ENCODE peak calls at places on chromosomes 1 and 21, in five cellular contexts. W, V, J, D and I are unnamed samples.

GRCh38 chr1:245860681-245861552 is 646.2 kb downstream of the SMYD3 start:
- DNase-seq in W (no peak), V (no peak), J (no peak), D (no peak), I (peak)

GRCh38 chr1:35369922-35370671 is 101.6 kb downstream of the ZMYM4 start:
- DNase-seq in W (no peak), V (peak), J (peak), D (peak), I (peak)

GRCh38 chr1:9891207-9891606 is 18.9 kb downstream of the CTNNBIP1 start:
- DNase-seq in W (no peak), V (no peak), J (no peak), D (no peak), I (no peak)

GRCh38 chr1:94865369-94865768 is 45.2 kb downstream of the SLC44A3 start:
- DNase-seq in W (no peak), V (no peak), J (no peak), D (no peak), I (peak)

GRCh38 chr1:87402192-87403046 is 73.7 kb downstream of the LMO4 start:
- DNase-seq in W (no peak), V (no peak), J (no peak), D (no peak), I (peak)

GRCh38 chr1:209607102-209607794 is 23.7 kb downstream of the CAMK1G start:
- DNase-seq in W (no peak), V (no peak), J (no peak), D (no peak), I (no peak)

GRCh38 chr1:57361516-57361915 is 62.3 kb downstream of the DAB1 start:
- DNase-seq in W (no peak), V (no peak), J (no peak), D (no peak), I (no peak)

GRCh38 chr1:55943721-55944435 is 635.5 kb downstream of the PLPP3 start:
- DNase-seq in W (no peak), V (no peak), J (no peak), D (no peak), I (no peak)

GRCh38 chr1:101898137-101898536 is 98.6 kb downstream of the OLFM3 start:
- DNase-seq in W (no peak), V (no peak), J (no peak), D (no peak), I (no peak)

GRCh38 chr1:54331091-54331772 is 75.0 kb downstream of the SSBP3 start:
- DNase-seq in W (no peak), V (no peak), J (peak), D (no peak), I (peak)

GRCh38 chr21:32562915-32563314 is 22.4 kb downstream of the TCP10L start:
- DNase-seq in W (no peak), V (no peak), J (no peak), D (no peak), I (no peak)

GRCh38 chr1:221394011-221394544 is 347.8 kb downstream of the DUSP10 start:
- DNase-seq in W (no peak), V (no peak), J (no peak), D (no peak), I (peak)

GRCh38 chr1:19770436-19771190 is 29.1 kb downstream of the TMCO4 start:
- DNase-seq in W (no peak), V (no peak), J (no peak), D (no peak), I (no peak)

GRCh38 chr1:161494069-161494735 is 11.1 kb upstream of the FCGR2A start:
- DNase-seq in W (no peak), V (no peak), J (no peak), D (no peak), I (no peak)

GRCh38 chr1:115496904-115497527 is 144.8 kb upstream of the VANGL1 start:
- DNase-seq in W (no peak), V (no peak), J (no peak), D (no peak), I (no peak)

GRCh38 chr1:35539824-35540261 is 17.4 kb downstream of the KIAA0319L start:
- DNase-seq in W (no peak), V (no peak), J (no peak), D (no peak), I (no peak)

GRCh38 chr1:233242827-233243483 is 52.6 kb downstream of the PCNX2 start:
- DNase-seq in W (no peak), V (no peak), J (no peak), D (no peak), I (no peak)

GRCh38 chr1:1779691-1780597 is 1.7 kb upstream of the NADK start:
- DNase-seq in W (peak), V (peak), J (peak), D (peak), I (no peak)

GRCh38 chr1:201690528-201690927 is 138.4 kb upstream of the IPO9 start:
- DNase-seq in W (no peak), V (no peak), J (no peak), D (no peak), I (no peak)

GRCh38 chr1:28341591-28341990 is 12.8 kb downstream of the MED18 start:
- DNase-seq in W (no peak), V (no peak), J (no peak), D (no peak), I (no peak)

GRCh38 chr21:27954806-27955205 is 987.9 kb upstream of the ADAMTS5 start:
- DNase-seq in W (no peak), V (no peak), J (no peak), D (no peak), I (peak)

GRCh38 chr1:80582980-80583379 is 1217.8 kb upstream of the ADGRL2 start:
- DNase-seq in W (no peak), V (no peak), J (no peak), D (no peak), I (peak)

GRCh38 chr21:42468511-42469131 is 27.4 kb downstream of the RSPH1 start:
- DNase-seq in W (no peak), V (no peak), J (no peak), D (no peak), I (no peak)

GRCh38 chr1:62325696-62326095 is 6.5 kb upstream of the KANK4 start:
- DNase-seq in W (no peak), V (no peak), J (no peak), D (no peak), I (peak)

GRCh38 chr1:231100393-231100792 is 60.3 kb upstream of the FAM89A start:
- DNase-seq in W (no peak), V (no peak), J (no peak), D (no peak), I (no peak)

GRCh38 chr1:15618685-15619525 is 1.6 kb downstream of the DDI2 start:
- DNase-seq in W (no peak), V (no peak), J (no peak), D (peak), I (no peak)

GRCh38 chr1:234214129-234214910 is 158.9 kb upstream of the COA6 start:
- DNase-seq in W (no peak), V (no peak), J (no peak), D (no peak), I (no peak)

GRCh38 chr1:150235436-150235851 is 468 bp downstream of the ANP32E start:
- DNase-seq in W (peak), V (no peak), J (peak), D (no peak), I (no peak)

GRCh38 chr21:32812035-32812434 is 40.5 kb upstream of the PAXBP1 start:
- DNase-seq in W (no peak), V (no peak), J (no peak), D (no peak), I (no peak)

GRCh38 chr21:35511298-35512162 is 462.4 kb upstream of the RUNX1 start:
- DNase-seq in W (no peak), V (no peak), J (no peak), D (no peak), I (no peak)

GRCh38 chr1:228781161-228781771 is 46.0 kb downstream of the RHOU start:
- DNase-seq in W (no peak), V (no peak), J (no peak), D (no peak), I (no peak)

GRCh38 chr1:54498383-54499096 is 49.5 kb upstream of the ACOT11 start:
- DNase-seq in W (no peak), V (no peak), J (no peak), D (no peak), I (no peak)

GRCh38 chr1:224407546-224408293 is 26.9 kb downstream of the WDR26 start:
- DNase-seq in W (no peak), V (no peak), J (no peak), D (no peak), I (no peak)

GRCh38 chr1:74485622-74486021 is 26.8 kb downstream of the LRRC53 start:
- DNase-seq in W (no peak), V (no peak), J (no peak), D (no peak), I (no peak)

GRCh38 chr1:17119076-17119743 is at the start of gene PADI2:
- DNase-seq in W (no peak), V (peak), J (peak), D (peak), I (no peak)
- H3K4me3 ChIP-seq in W (no peak), V (peak), J (peak), D (peak), I (peak)

GRCh38 chr1:18629659-18630510 is 761 bp upstream of the PAX7 start:
- DNase-seq in W (no peak), V (no peak), J (no peak), D (no peak), I (no peak)
- H3K4me3 ChIP-seq in W (no peak), V (no peak), J (no peak), D (no peak), I (no peak)

DNA sequence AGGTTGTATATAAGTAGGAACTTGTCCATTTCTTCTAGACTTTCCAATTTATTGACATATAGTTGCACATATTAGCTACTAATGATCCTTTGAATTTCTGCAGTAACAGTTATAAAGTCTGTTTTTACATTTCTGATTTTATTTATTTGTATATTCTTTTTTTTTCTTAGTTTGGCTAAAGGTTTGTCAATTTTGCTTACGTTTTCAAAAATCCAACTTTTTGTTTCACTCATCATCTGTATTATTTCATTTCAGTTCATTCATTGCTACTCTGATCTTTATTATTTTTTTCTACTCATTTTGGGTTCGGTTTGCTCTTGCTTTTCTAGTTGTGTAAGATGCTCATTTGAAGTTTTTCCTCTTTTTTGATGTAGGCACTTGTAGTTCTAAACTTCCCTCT is 97.9 kb downstream of the RPS6KC1 start:
- DNase-seq in W (no peak), V (no peak), J (no peak), D (no peak), I (no peak)
- H3K4me3 ChIP-seq in W (no peak), V (no peak), J (no peak), D (no peak), I (no peak)

DNA sequence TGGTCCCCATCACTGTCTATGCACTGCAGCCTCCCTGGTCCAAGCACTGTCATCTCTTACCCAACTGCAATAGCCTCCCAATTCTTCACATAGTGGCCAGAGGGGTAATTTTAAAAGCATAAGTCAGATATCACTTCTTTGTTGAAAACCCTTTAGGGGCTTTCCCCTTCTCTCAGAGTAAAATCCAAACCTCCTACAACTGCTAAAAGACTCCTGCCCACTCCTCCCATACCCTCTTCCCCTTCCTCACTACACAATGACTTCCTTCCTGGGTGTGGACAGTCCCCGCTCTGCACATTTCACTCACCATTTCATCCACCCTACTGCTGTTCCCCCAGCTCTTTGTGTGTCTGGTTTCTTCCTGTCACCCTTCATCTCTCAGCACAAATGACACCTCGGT is 8.3 kb downstream of the MCOLN2 start:
- DNase-seq in W (no peak), V (no peak), J (peak), D (no peak), I (no peak)
- H3K4me3 ChIP-seq in W (no peak), V (no peak), J (peak), D (no peak), I (no peak)

GRCh38 chr1:65309317-65310077 is at the start of gene DNAJC6:
- DNase-seq in W (peak), V (peak), J (no peak), D (peak), I (no peak)
- H3K4me3 ChIP-seq in W (no peak), V (peak), J (no peak), D (peak), I (peak)